ENCODE peak calls at places on chromosomes 6 and 20, in ten cellular contexts. P is psoas muscle; G is CD4-positive, alpha-beta T cell; Q is tibial artery; W is heart right ventricle; J is GM23338; B is brain microvascular endothelial cell; O is SK-N-SH; C is CD8-positive, alpha-beta T cell; T is adrenal gland. I is an unnamed sample.

GRCh38 chr6:79005024-79005423 is 73.0 kb downstream of the PHIP start:
- DNase-seq in T (no peak), O (no peak), B (no peak), P (no peak), J (no peak), Q (no peak), G (no peak), C (no peak), W (no peak), I (no peak)

GRCh38 chr6:61210549-61210948 is 1075.5 kb downstream of the KHDRBS2 start:
- DNase-seq in T (no peak), B (no peak), Q (no peak), G (no peak), J (peak; percentile 45), P (no peak), O (no peak), W (no peak), C (no peak), I (no peak)

GRCh38 chr6:110493253-110493800 is 16.9 kb upstream of the SLC22A16 start:
- DNase-seq in W (no peak), P (no peak), C (no peak), J (no peak), T (no peak), B (no peak), Q (no peak), O (no peak), G (no peak), I (no peak)

GRCh38 chr20:25399038-25399430 is 8.4 kb upstream of the ABHD12 start:
- DNase-seq in C (no peak), J (peak; percentile 83), G (no peak), Q (no peak), P (no peak), W (no peak), O (peak; percentile 68), T (peak; percentile 82), B (peak; percentile 80), I (no peak)

GRCh38 chr20:17646901-17647301 is 35.1 kb downstream of the RRBP1 start:
- DNase-seq in P (no peak), T (no peak), B (no peak), O (no peak), Q (no peak), C (no peak), W (no peak), J (no peak), G (no peak), I (no peak)

GRCh38 chr6:39947611-39948068 is 13.4 kb upstream of the MOCS1 start:
- DNase-seq in W (no peak), Q (no peak), O (no peak), G (no peak), P (no peak), J (peak; percentile 51), B (no peak), C (no peak), T (no peak), I (no peak)

GRCh38 chr6:101042966-101043365 is 161.8 kb upstream of the ASCC3 start:
- DNase-seq in B (no peak), Q (no peak), O (no peak), G (no peak), C (no peak), J (no peak), W (no peak), T (no peak), P (no peak), I (no peak)

GRCh38 chr6:11730645-11731044 is 48.0 kb downstream of the ADTRP start:
- DNase-seq in J (no peak), G (no peak), C (no peak), P (no peak), Q (no peak), B (no peak), W (no peak), T (no peak), O (no peak), I (no peak)

GRCh38 chr6:134722996-134723871 is 226.7 kb downstream of the ALDH8A1 start:
- DNase-seq in J (no peak), B (peak; percentile 30), O (peak; percentile 39), T (no peak), W (no peak), Q (no peak), C (no peak), G (no peak), P (no peak), I (no peak)

GRCh38 chr20:64065973-64066341 is 3.0 kb downstream of the TCEA2 start:
- DNase-seq in O (no peak), W (no peak), J (peak; percentile 70), Q (no peak), G (no peak), P (no peak), B (peak; percentile 54), T (no peak), C (peak; percentile 62), I (no peak)

GRCh38 chr6:50889912-50890311 is 71.2 kb downstream of the TFAP2B start:
- DNase-seq in J (no peak), Q (no peak), O (peak; percentile 32), T (no peak), B (no peak), W (no peak), P (no peak), G (no peak), C (no peak), I (no peak)

GRCh38 chr6:158869010-158869603 is 49.9 kb upstream of the EZR start:
- DNase-seq in W (no peak), P (peak; percentile 28), C (no peak), O (no peak), G (no peak), Q (no peak), J (peak; percentile 86), B (peak; percentile 9), T (peak; percentile 82), I (no peak)

GRCh38 chr20:4663553-4663952 is 58.2 kb upstream of the PRND start:
- DNase-seq in G (no peak), B (no peak), W (no peak), P (no peak), Q (no peak), T (no peak), C (no peak), J (no peak), O (no peak), I (no peak)

GRCh38 chr6:96837138-96837971 is at the start of gene GPR63:
- DNase-seq in J (peak; percentile 95), T (peak; percentile 63), Q (peak; percentile 77), W (peak; percentile 54), P (peak; percentile 54), C (peak; percentile 54), B (peak; percentile 74), O (peak; percentile 90), G (peak; percentile 58), I (peak; percentile 15)

GRCh38 chr6:163415620-163416379 is 1.3 kb downstream of the QKI start:
- DNase-seq in B (peak; percentile 45), C (peak; percentile 25), T (peak; percentile 71), G (no peak), O (peak; percentile 64), J (peak; percentile 66), Q (peak; percentile 79), P (peak; percentile 52), W (peak; percentile 51), I (no peak)

GRCh38 chr20:20603339-20603990 is 109.0 kb downstream of the RALGAPA2 start:
- DNase-seq in T (no peak), B (no peak), C (peak; percentile 34), G (no peak), P (no peak), O (no peak), Q (no peak), J (no peak), W (no peak), I (no peak)

GRCh38 chr20:58721951-58722371 is 29.4 kb downstream of the NPEPL1 start:
- DNase-seq in G (peak; percentile 24), O (no peak), B (no peak), W (no peak), J (no peak), P (no peak), T (peak; percentile 57), Q (peak; percentile 71), C (no peak), I (no peak)

GRCh38 chr6:166905013-166905412 is 51.3 kb downstream of the RNASET2 start:
- DNase-seq in P (no peak), J (no peak), G (no peak), W (no peak), C (no peak), B (no peak), T (no peak), Q (no peak), O (no peak), I (no peak)

GRCh38 chr6:166902211-166902755 is 54.1 kb downstream of the RNASET2 start:
- DNase-seq in G (no peak), B (no peak), T (no peak), O (no peak), Q (no peak), J (no peak), W (no peak), P (no peak), C (no peak), I (no peak)

GRCh38 chr6:166903027-166903426 is 53.3 kb downstream of the RNASET2 start:
- DNase-seq in T (no peak), G (no peak), Q (no peak), B (peak; percentile 63), J (no peak), C (no peak), P (no peak), O (no peak), W (no peak), I (no peak)

GRCh38 chr6:166904101-166904746 is 52.1 kb downstream of the RNASET2 start:
- DNase-seq in O (no peak), W (no peak), J (peak; percentile 56), B (peak; percentile 32), P (no peak), Q (no peak), T (no peak), G (no peak), C (no peak), I (peak; percentile 68)

GRCh38 chr6:166903500-166903899 is 52.9 kb downstream of the RNASET2 start:
- DNase-seq in Q (no peak), B (no peak), T (no peak), W (no peak), P (no peak), G (no peak), J (no peak), C (no peak), O (no peak), I (no peak)
- H3K27ac ChIP-seq in Q (no peak overlapping the region), B (no peak overlapping the region), T (no peak overlapping the region), W (no peak overlapping the region), P (no peak overlapping the region), G (no peak overlapping the region), J (no peak overlapping the region), C (no peak overlapping the region), O (no peak overlapping the region), I (no peak overlapping the region)

GRCh38 chr6:31170987-31171671 is 647 bp upstream of the POU5F1 start:
- DNase-seq in W (no peak), J (no peak), Q (no peak), P (no peak), O (no peak), T (no peak), G (no peak), C (no peak), B (no peak), I (no peak)
- H3K27ac ChIP-seq in W (no peak overlapping the region), J (peak overlapping the region; percentile 100), Q (no peak overlapping the region), P (no peak overlapping the region), O (no peak overlapping the region), T (no peak overlapping the region), G (no peak overlapping the region), C (no peak overlapping the region), B (no peak overlapping the region), I (no peak overlapping the region)

GRCh38 chr6:2790588-2790987 is 25.4 kb downstream of the WRNIP1 start:
- DNase-seq in C (no peak), Q (no peak), J (peak; percentile 82), P (no peak), B (peak; percentile 71), O (no peak), G (no peak), W (no peak), T (no peak), I (no peak)
- H3K27ac ChIP-seq in C (no peak overlapping the region), Q (peak overlapping the region; percentile 82), J (peak overlapping the region; percentile 65), P (peak overlapping the region; percentile 92), B (peak overlapping the region; percentile 82), O (peak overlapping the region; percentile 11), G (no peak overlapping the region), W (peak overlapping the region; percentile 87), T (no peak overlapping the region), I (no peak overlapping the region)

GRCh38 chr6:124960757-124961467 is 1.3 kb upstream of the RNF217 start:
- DNase-seq in T (no peak), Q (no peak), O (no peak), J (no peak), B (no peak), C (no peak), G (no peak), W (no peak), P (no peak), I (no peak)
- H3K27ac ChIP-seq in T (no peak overlapping the region), Q (peak overlapping the region; percentile 98), O (no peak overlapping the region), J (no peak overlapping the region), B (peak overlapping the region; percentile 78), C (no peak overlapping the region), G (no peak overlapping the region), W (peak overlapping the region; percentile 93), P (peak overlapping the region; percentile 96), I (no peak overlapping the region)

I was measured in substantia nigra.